ENCODE peak calls at places on chromosomes 2 and 18, in four cellular contexts. R is body of pancreas, Y is heart left ventricle, H is HCT116. N is an unnamed sample.

GRCh38 chr2:220127857-220128256 is 500.4 kb downstream of the SLC4A3 start:
- DNase-seq in Y (no peak), H (no peak), R (no peak), N (no peak)

GRCh38 chr2:27079233-27080139 is 1.1 kb downstream of the EMILIN1 start:
- DNase-seq in H (no peak), Y (no peak), R (no peak), N (no peak)

GRCh38 chr2:86434290-86434689 is 6.9 kb upstream of the KDM3A start:
- DNase-seq in H (no peak), R (no peak), Y (no peak), N (no peak)

GRCh38 chr2:6975988-6976387 is 58.8 kb downstream of the RNF144A start:
- DNase-seq in Y (no peak), H (peak), R (no peak), N (no peak)

GRCh38 chr2:241161646-241162281 is 11.5 kb downstream of the PPP1R7 start:
- DNase-seq in R (peak), Y (peak), H (no peak), N (peak)

GRCh38 chr2:33317369-33318015 is 159.0 kb upstream of the RASGRP3 start:
- DNase-seq in H (no peak), Y (no peak), R (no peak), N (no peak)

GRCh38 chr2:168635065-168635577 is 167.3 kb upstream of the NOSTRIN start:
- DNase-seq in H (no peak), Y (peak), R (peak), N (peak)

GRCh38 chr2:2464095-2464494 is 133.0 kb upstream of the MYT1L start:
- DNase-seq in H (no peak), R (no peak), Y (no peak), N (no peak)

GRCh38 chr2:240422683-240423329 is 12.7 kb upstream of the GPC1 start:
- DNase-seq in H (no peak), R (peak), Y (no peak), N (no peak)

GRCh38 chr2:62627667-62628066 is 77.8 kb upstream of the EHBP1 start:
- DNase-seq in R (no peak), H (no peak), Y (no peak), N (no peak)

GRCh38 chr2:70385966-70386595 is 84.2 kb upstream of the FAM136A start:
- DNase-seq in Y (no peak), R (no peak), H (no peak), N (no peak)

GRCh38 chr2:113080134-113080533 is 12.4 kb downstream of the IL1F10 start:
- DNase-seq in H (peak), Y (no peak), R (peak), N (peak)

GRCh38 chr2:99825630-99826029 is 316.8 kb downstream of the AFF3 start:
- DNase-seq in Y (no peak), H (no peak), R (no peak), N (no peak)

GRCh38 chr2:232649033-232649432 is 15.6 kb downstream of the EFHD1 start:
- DNase-seq in R (no peak), Y (no peak), H (no peak), N (no peak)

GRCh38 chr2:23617167-23617787 is 232.3 kb downstream of the KLHL29 start:
- DNase-seq in Y (peak), H (no peak), R (no peak), N (peak)

GRCh38 chr2:160352492-160352891 is 141.1 kb downstream of the RBMS1 start:
- DNase-seq in H (no peak), Y (no peak), R (no peak), N (no peak)

GRCh38 chr2:156476516-156477206 is 40.5 kb downstream of the GPD2 start:
- DNase-seq in H (no peak), Y (no peak), R (no peak), N (no peak)

GRCh38 chr2:191064590-191064989 is 50.6 kb upstream of the STAT1 start:
- DNase-seq in H (no peak), Y (no peak), R (no peak), N (no peak)

GRCh38 chr2:105377871-105378270 is 21.0 kb downstream of the FHL2 start:
- DNase-seq in R (no peak), H (no peak), Y (peak), N (no peak)

GRCh38 chr18:75779910-75780309 is 352.4 kb upstream of the SMIM21 start:
- DNase-seq in H (no peak), Y (no peak), R (no peak), N (no peak)

GRCh38 chr2:42929985-42930581 is 137.7 kb upstream of the HAAO start:
- DNase-seq in Y (no peak), H (no peak), R (no peak), N (no peak)

GRCh38 chr18:23266717-23267446 is 131.6 kb downstream of the CABLES1 start:
- DNase-seq in R (no peak), H (no peak), Y (no peak), N (no peak)

GRCh38 chr2:73272270-73272669 is 12.0 kb downstream of the FBXO41 start:
- DNase-seq in Y (no peak), R (no peak), H (no peak), N (no peak)

GRCh38 chr2:158686166-158686792 is 108.8 kb upstream of the DAPL1 start:
- DNase-seq in H (no peak), R (no peak), Y (no peak), N (no peak)

GRCh38 chr18:62625019-62625418 is 90.3 kb upstream of the PHLPP1 start:
- DNase-seq in Y (peak), H (no peak), R (no peak), N (no peak)

GRCh38 chr2:166417669-166418068 is 41.9 kb upstream of the SCN9A start:
- DNase-seq in H (peak), Y (no peak), R (no peak), N (no peak)

GRCh38 chr2:40220177-40220925 is 231.5 kb downstream of the SLC8A1 start:
- DNase-seq in R (no peak), H (no peak), Y (peak), N (peak)

GRCh38 chr2:149224458-149224857 is 105.9 kb upstream of the LYPD6 start:
- DNase-seq in R (no peak), Y (no peak), H (no peak), N (no peak)

GRCh38 chr18:13589943-13590342 is 136.4 kb downstream of the FAM210A start:
- DNase-seq in R (no peak), Y (no peak), H (no peak), N (no peak)

GRCh38 chr2:56287974-56288373 is 104.2 kb downstream of the CCDC85A start:
- DNase-seq in R (no peak), Y (no peak), H (peak), N (no peak)

GRCh38 chr2:239692348-239692747 is 291.5 kb upstream of the HDAC4 start:
- DNase-seq in Y (no peak), R (peak), H (no peak), N (no peak)

GRCh38 chr18:54775686-54776085 is 52.6 kb upstream of the RAB27B start:
- DNase-seq in R (peak), Y (no peak), H (peak), N (no peak)

GRCh38 chr2:2653221-2653620 is 322.1 kb upstream of the MYT1L start:
- DNase-seq in H (no peak), Y (no peak), R (no peak), N (no peak)

GRCh38 chr2:53202063-53202462 is 565.5 kb upstream of the CHAC2 start:
- DNase-seq in R (peak), Y (no peak), H (peak), N (peak)

GRCh38 chr2:101403745-101404144 is 16.4 kb upstream of the CREG2 start:
- DNase-seq in H (no peak), Y (no peak), R (no peak), N (no peak)

GRCh38 chr2:231357931-231358330 is 37.6 kb upstream of the B3GNT7 start:
- DNase-seq in R (no peak), H (no peak), Y (no peak), N (no peak)

GRCh38 chr2:169823996-169824372 is 721 bp downstream of the METTL5 start:
- DNase-seq in Y (no peak), H (no peak), R (no peak), N (no peak)
- H3K27ac ChIP-seq in Y (peak), H (peak), R (peak), N (peak)

GRCh38 chr2:85421706-85422457 is 3.4 kb downstream of the SH2D6 start:
- DNase-seq in Y (no peak), H (no peak), R (peak), N (no peak)
- H3K4me3 ChIP-seq in Y (no peak), H (no peak), R (no peak), N (no peak)

GRCh38 chr2:108589786-108590185 is 55.5 kb downstream of the LIMS1 start:
- DNase-seq in Y (no peak), H (no peak), R (no peak), N (no peak)

GRCh38 chr2:108591163-108591562 is 56.9 kb downstream of the LIMS1 start:
- DNase-seq in H (no peak), R (no peak), Y (no peak), N (no peak)

GRCh38 chr2:108593547-108594098 is 59.4 kb downstream of the LIMS1 start:
- DNase-seq in Y (no peak), R (no peak), H (no peak), N (no peak)

GRCh38 chr2:108594132-108594981 is 60.1 kb downstream of the LIMS1 start:
- DNase-seq in H (peak), Y (no peak), R (no peak), N (no peak)

DNA sequence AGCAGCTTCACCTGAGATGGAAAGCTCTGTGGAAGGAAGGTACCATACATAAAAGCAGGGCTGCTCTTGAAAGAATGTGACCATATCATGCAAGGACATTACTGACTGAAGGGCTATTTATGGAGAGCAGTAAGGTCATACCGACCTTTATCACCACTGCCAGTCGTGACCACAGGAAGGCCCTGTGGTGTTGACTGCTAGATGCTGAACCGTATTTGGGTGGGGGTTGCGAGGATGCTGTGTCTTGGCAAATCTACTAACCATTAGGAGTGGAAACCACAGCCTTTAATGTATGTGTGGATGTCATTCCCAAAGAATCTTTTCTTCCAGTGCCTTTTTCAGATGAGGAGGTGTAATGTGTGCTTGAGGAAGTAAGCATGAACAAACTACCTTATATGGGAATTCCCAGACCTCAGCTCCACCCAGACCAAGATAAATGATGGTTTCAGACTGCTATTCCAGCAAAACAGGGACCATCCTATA is 60.8 kb downstream of the LIMS1 start:
- DNase-seq in Y (no peak), H (no peak), R (no peak), N (no peak)
- TF ChIP-seq POLR2A in Y (no peak), H (no peak), R (no peak), N (no peak)

DNA sequence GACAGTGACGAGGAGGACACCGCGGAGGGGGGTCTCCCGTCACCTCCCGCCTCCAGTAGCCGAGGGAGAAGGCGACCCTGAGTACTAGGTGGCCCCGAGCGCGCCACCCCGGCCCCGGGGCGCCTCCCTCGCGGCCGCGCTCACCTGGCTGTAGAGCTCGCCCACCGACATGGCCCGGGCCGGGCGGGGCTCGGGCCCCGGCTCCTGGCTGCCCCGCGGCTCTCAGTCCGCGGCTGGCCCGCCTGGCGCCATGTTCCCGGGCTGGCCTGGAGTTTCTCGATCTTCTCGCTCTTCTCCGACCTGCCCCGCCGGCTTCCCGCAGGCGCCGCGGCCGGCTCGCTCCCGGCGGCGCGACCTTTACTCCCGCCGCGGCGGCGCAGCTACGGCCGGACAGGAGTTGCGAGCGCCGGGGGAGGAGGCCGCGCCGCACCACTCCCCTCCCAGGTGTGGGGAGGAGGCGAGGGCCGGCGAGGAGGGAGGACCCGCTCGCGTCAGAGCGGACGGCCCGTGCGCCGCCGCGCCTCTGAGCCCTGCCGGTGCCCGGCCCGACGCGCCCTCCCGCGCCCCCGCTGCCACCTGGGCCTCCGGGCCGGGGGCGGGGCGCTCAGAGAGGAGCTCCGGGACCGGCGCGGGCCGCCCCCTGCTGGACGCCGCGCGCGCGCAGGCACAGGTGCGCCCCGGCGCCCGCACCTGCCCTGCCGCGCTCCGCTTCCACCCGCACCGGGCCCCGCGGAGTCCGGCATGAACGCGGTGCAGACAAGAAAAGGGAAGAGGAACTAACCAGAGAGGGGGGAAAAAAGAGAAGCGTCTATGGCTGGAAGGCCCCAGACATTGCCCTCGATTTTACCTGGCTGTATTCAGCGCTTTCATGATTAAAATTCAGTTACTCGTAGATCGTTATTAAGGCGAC is at the start of gene MYO5B:
- DNase-seq in R (peak), Y (peak), H (peak), N (peak)
- H3K27ac ChIP-seq in R (peak), Y (no peak), H (peak), N (peak)

DNA sequence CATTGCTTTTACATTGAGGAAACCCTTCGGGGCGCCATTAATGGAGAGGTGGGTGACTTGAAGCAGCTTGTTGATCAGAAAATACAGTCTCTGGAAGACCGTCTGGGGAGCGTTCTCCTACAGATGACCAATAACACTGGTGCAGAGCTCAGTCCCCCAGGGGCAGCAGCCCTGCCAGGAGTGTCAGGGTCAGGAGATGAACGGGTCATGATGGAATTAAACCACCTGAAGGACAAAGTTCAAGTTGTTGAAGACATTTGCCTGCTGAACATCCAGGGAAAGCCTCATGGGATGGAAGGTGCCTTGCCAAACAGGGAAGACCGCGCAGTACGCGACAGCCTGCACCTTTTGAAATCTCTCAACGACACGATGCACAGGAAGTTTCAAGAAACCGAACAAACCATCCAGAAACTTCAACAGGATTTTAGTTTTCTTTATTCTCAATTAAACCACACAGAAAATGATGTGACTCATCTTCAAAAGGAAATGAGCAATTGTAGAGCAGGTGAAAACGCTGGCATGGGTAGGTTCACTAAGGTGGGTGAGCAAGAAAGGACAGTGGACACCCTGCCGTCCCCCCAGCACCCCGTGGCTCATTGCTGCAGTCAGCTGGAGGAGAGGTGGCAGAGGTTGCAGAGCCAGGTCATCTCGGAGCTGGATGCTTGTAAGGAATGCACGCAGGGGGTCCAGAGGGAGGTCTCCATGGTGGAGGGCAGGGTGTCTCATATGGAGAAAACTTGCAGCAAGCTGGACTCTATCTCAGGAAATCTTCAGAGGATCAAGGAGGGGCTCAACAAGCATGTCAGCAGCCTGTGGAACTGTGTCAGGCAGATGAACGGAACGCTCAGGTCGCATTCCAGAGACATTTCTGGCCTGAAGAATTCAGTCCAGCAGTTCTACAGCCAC is 45.0 kb downstream of the EMILIN2 start:
- DNase-seq in H (no peak), R (no peak), Y (no peak), N (no peak)
- H3K4me3 ChIP-seq in H (no peak), R (no peak), Y (no peak), N (no peak)

DNA sequence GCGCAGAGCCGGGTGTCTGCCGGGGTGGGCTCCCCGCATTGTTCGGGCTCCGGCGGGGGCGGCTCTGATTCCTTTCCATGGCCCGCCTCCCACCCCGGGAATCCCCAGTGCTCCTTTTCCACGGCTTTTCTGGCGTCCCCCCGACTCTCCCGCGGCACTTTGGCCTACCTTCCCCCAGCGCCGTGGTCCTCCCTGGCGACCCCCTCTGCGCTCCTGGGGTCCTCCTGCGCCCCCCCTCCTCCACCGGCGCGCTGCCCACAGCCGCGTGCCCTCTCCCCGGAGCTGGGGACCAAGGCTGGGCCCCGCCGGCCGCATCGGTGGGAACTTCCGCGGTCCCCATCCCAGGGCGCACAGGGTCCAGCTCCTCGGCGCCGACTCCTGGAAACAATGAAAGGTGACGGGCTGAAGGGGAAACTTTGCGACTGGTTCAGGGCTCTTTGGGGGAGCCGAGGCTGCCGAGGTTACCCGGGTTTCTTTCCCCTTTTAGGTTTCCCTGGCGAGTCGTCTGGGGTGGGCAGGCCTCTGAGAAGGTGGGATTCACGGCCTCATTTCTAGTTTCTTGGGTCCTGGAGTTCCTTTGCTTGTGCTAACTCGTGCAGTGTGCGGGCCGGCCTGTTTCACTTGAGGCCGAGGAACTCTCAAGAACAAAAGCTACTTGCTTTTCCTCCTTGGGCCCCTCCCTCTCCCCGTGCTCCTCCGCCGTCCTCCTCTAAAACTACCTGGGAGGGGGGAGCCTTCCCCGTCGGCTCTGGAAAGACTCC is 2.2 kb downstream of the TGIF1 start:
- DNase-seq in R (peak), H (no peak), Y (peak), N (peak)
- TF ChIP-seq POLR2A in R (peak), H (peak), Y (no peak), N (peak)

DNA sequence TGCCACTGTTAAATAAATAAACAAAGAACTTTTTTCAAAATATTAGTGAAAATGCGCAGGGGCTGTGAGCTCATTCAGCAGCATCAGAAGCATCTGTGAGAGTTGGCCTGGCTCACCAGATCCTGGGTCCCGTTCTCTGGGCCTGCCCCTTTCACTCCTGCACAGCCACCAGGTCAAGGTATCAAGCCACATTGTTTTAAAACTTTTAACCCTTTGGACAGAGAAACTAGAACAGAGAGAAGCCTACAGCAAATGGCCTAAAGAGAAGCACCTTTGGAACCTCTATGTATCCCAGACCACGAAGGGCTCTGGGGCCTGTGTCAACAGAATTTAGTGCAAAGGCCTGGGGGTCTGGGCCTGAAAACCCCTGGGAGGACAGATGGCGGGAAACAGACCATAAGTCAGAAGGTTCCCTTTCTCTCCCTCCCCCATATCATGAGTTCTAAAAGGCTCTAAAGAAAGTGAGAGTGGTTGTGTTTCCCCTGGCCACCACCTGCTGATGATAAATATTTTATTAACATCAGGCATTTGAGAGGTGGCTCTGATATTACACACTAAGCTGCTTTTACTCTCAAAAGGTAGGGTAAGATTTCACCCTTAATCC is 11.6 kb downstream of the MREG start:
- DNase-seq in Y (no peak), H (no peak), R (no peak), N (no peak)
- H3K27ac ChIP-seq in Y (no peak), H (no peak), R (no peak), N (no peak)

N was measured in transverse colon.